ENCODE peak calls at places on chromosomes 2 and 18, in four cellular contexts. C is tibial artery, V is left lung, E is colonic mucosa. F is an unnamed sample.
A peak's percentile ranks its signal among the peaks of the same experiment; 100 is the strongest.

GRCh38 chr18:9951022-9951859 is 37.4 kb downstream of the VAPA start:
- DNase-seq in C (no peak), V (no peak), E (no peak), F (no peak)

GRCh38 chr18:2606335-2606734 is 35.0 kb downstream of the NDC80 start:
- DNase-seq in C (no peak), V (no peak), E (no peak), F (no peak)

GRCh38 chr18:66497351-66497750 is 106.5 kb downstream of the CDH19 start:
- DNase-seq in C (no peak), V (no peak), E (no peak), F (no peak)

GRCh38 chr18:62999392-62999791 is 284.1 kb downstream of the PHLPP1 start:
- DNase-seq in C (peak; percentile 88), V (no peak), E (peak; percentile 38), F (no peak)

GRCh38 chr2:174333502-174334277 is 1.1 kb upstream of the SP9 start:
- DNase-seq in C (no peak), V (no peak), E (no peak), F (no peak)

GRCh38 chr2:176997074-176997791 is 215.4 kb upstream of the HNRNPA3 start:
- DNase-seq in C (no peak), V (no peak), E (peak; percentile 40), F (no peak)

GRCh38 chr2:241743620-241744019 is 9.2 kb downstream of the D2HGDH start:
- DNase-seq in C (no peak), V (peak; percentile 69), E (no peak), F (no peak)

GRCh38 chr2:98586466-98587140 is 21.7 kb downstream of the COA5 start:
- DNase-seq in C (no peak), V (no peak), E (no peak), F (no peak)

GRCh38 chr2:150081775-150082517 is 405.5 kb downstream of the RND3 start:
- DNase-seq in C (no peak), V (no peak), E (no peak), F (no peak)

GRCh38 chr2:8582191-8582849 is 99.5 kb upstream of the ID2 start:
- DNase-seq in C (no peak), V (no peak), E (no peak), F (no peak)
- H3K4me1 ChIP-seq in C (peaks cover 17% of the 10 kb centered on the region), V (no peaks in the 10 kb centered on the region), E (peaks cover 5% of the 10 kb centered on the region), F (no peaks in the 10 kb centered on the region)

DNA sequence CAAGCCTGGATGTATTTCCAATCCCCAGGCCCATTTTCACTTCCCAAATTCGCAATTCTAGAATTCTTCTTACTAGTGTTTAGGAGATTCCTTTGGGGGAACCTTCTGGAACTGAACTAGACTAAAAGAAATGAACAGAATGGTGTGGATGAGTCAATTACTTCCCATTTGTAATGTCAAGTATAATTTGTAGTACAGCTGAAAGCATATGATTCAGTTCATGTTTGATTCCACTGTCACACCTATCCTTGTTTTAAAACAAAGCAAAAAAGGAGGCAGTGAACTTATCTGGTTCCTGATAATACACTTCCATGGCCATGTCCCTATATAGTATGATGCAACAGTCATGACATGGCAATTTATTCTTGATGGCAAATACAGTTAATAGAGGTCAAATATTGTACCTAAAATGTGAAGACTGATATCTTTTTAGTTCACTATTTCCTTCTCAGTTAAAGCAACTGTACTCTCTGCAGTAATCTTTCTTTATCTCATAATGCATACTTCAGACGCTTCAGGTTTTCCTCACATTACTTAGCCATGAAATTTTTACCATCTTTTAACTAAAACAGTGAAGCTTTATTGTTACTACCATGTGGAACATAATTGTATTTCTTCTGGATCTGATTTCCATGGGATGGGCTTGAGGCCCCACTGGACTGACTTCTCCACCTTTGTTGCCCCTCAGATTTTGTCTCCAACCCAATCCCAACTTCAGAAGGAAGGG is 1.9 kb downstream of the IDH1 start:
- DNase-seq in C (no peak), V (no peak), E (no peak), F (no peak)
- H3K4me3 ChIP-seq in C (no peak overlapping the region), V (no peak overlapping the region), E (no peak overlapping the region), F (no peak overlapping the region)

GRCh38 chr2:47893771-47894170 is 12.5 kb downstream of the FBXO11 start:
- DNase-seq in C (no peak), V (no peak), E (no peak), F (no peak)
- H3K4me1 ChIP-seq in C (peaks cover 91% of the 10 kb centered on the region), V (peaks cover 15% of the 10 kb centered on the region), E (peaks cover 9% of the 10 kb centered on the region), F (peaks cover 23% of the 10 kb centered on the region)

GRCh38 chr2:108612514-108613183 is 78.4 kb downstream of the LIMS1 start:
- DNase-seq in C (no peak), V (no peak), E (no peak), F (no peak)
- H3K4me3 ChIP-seq in C (no peak overlapping the region), V (no peak overlapping the region), E (no peak overlapping the region), F (no peak overlapping the region)

GRCh38 chr2:134985061-134985460 is 62.2 kb downstream of the MAP3K19 start:
- DNase-seq in C (no peak), V (no peak), E (no peak), F (no peak)
- H3K4me1 ChIP-seq in C (no peaks in the 10 kb centered on the region), V (no peaks in the 10 kb centered on the region), E (no peaks in the 10 kb centered on the region), F (no peaks in the 10 kb centered on the region)

GRCh38 chr2:64274399-64275173 is 130.4 kb upstream of the PELI1 start:
- DNase-seq in C (no peak), V (no peak), E (no peak), F (no peak)
- H3K4me3 ChIP-seq in C (no peak overlapping the region), V (no peak overlapping the region), E (no peak overlapping the region), F (no peak overlapping the region)

DNA sequence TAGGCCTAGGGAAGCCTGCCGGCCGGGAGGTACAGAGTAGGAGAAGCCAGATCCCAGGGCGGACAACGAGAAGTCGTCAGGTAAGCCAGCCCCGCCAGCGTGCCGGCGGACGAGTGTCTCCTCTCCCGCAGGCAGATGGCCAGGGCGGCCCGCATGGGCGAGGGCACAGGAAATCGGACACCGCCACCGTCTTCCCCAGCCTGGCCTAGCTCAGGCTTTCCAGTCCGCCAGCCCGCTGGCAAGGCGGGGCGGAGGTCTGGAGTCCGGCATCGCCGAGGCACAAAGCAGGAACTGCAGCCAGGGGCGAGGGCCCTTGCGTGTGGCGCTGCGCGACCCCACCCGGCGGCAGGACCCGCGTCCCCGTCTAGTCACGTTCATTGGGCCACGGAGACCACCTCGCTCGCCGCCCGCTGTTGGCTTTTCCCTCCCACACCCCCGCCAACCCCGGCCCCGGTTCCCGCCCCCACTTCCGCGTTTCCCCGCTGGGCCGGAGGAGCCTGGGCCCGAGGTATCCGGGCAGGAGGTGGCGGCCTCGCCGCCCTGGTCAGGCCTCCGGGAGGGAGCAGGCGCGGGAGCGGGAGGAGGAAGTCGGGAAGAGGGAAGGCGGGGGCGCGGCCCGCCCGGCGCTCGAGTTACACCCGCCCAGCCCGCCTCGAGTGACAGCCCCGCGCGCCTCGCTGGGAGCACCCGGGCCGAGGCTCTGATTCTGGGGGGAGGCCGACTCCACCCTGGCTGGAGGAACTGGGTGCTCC is at the start of gene GPD2:
- DNase-seq in C (peak; percentile 92), V (peak; percentile 100), E (peak; percentile 91), F (peak; percentile 86)
- H3K4me1 ChIP-seq in C (peaks cover 40% of the 10 kb centered on the region), V (no peaks in the 10 kb centered on the region), E (no peaks in the 10 kb centered on the region), F (peaks cover 39% of the 10 kb centered on the region)

F was measured in RWPE2.